ENCODE peak calls at places on chromosome 17, in nine cellular contexts. A is adrenal gland, L is lower leg skin, B is breast epithelium, O is gastrocnemius medialis, E is spleen, Y is ovary, J is upper lobe of left lung, X is suprapubic skin. I is an unnamed sample.

GRCh38 chr17:9676742-9677387 is 31.5 kb downstream of the USP43 start:
- DNase-seq in J (no peak), O (no peak), X (no peak), E (no peak), L (no peak), B (no peak), Y (no peak), A (no peak), I (no peak)

GRCh38 chr17:15920758-15921239 is 24.1 kb upstream of the ADORA2B start:
- DNase-seq in J (no peak), O (no peak), A (no peak), E (no peak), B (peak; percentile 41), L (peak; percentile 81), Y (no peak), X (no peak), I (peak; percentile 51)

GRCh38 chr17:32461853-32462617 is 17.7 kb downstream of the PSMD11 start:
- DNase-seq in J (no peak), A (peak; percentile 76), L (no peak), Y (peak; percentile 56), O (no peak), E (no peak), X (no peak), B (no peak), I (no peak)

GRCh38 chr17:32519769-32520701 is 33.2 kb downstream of the CDK5R1 start:
- DNase-seq in A (no peak), X (no peak), Y (no peak), E (peak; percentile 87), O (no peak), J (peak; percentile 54), B (no peak), L (no peak), I (no peak)

GRCh38 chr17:50928662-50929061 is 62.5 kb upstream of the TOB1 start:
- DNase-seq in Y (no peak), L (no peak), J (no peak), E (no peak), A (no peak), X (no peak), O (no peak), B (no peak), I (no peak)

GRCh38 chr17:42428141-42428944 is 5.3 kb upstream of the CAVIN1 start:
- DNase-seq in X (peak; percentile 75), J (no peak), B (no peak), E (no peak), A (peak; percentile 74), Y (no peak), O (no peak), L (no peak), I (peak; percentile 70)

GRCh38 chr17:72407336-72408121 is 286.7 kb downstream of the SOX9 start:
- DNase-seq in J (no peak), B (peak; percentile 92), X (peak; percentile 68), A (peak; percentile 72), E (no peak), O (no peak), Y (peak; percentile 54), L (no peak), I (peak; percentile 88)

GRCh38 chr17:8288336-8289102 is at the start of gene RANGRF:
- DNase-seq in X (peak; percentile 93), L (peak; percentile 98), A (peak; percentile 93), J (peak; percentile 96), B (peak; percentile 83), O (peak; percentile 81), Y (peak; percentile 94), E (peak; percentile 96), I (peak; percentile 86)

GRCh38 chr17:51819820-51820219 is 338.7 kb downstream of the CA10 start:
- DNase-seq in B (no peak), J (no peak), A (no peak), L (no peak), E (no peak), X (no peak), O (no peak), Y (no peak), I (no peak)

GRCh38 chr17:29622337-29623282 is at the start of gene CORO6:
- DNase-seq in B (no peak), O (peak; percentile 64), L (no peak), J (peak; percentile 92), E (peak; percentile 87), Y (peak; percentile 78), X (peak; percentile 70), A (peak; percentile 57), I (no peak)

GRCh38 chr17:69560987-69561441 is 146.5 kb downstream of the MAP2K6 start:
- DNase-seq in Y (no peak), O (peak; percentile 65), J (no peak), X (no peak), L (no peak), A (no peak), B (no peak), E (no peak), I (no peak)

GRCh38 chr17:36863131-36863530 is 74.1 kb upstream of the LHX1 start:
- DNase-seq in Y (no peak), E (no peak), A (no peak), J (no peak), L (no peak), B (no peak), O (no peak), X (no peak), I (no peak)

GRCh38 chr17:6166492-6167179 is 96.5 kb downstream of the WSCD1 start:
- DNase-seq in E (no peak), B (no peak), Y (no peak), X (no peak), O (no peak), J (no peak), A (no peak), L (peak; percentile 29), I (no peak)

GRCh38 chr17:56593073-56593740 is at the start of gene NOG:
- DNase-seq in L (peak; percentile 88), E (peak; percentile 78), J (peak; percentile 89), X (no peak), Y (peak; percentile 51), B (no peak), A (no peak), O (peak; percentile 54), I (peak; percentile 29)

GRCh38 chr17:77352996-77353395 is 212.2 kb downstream of the SEC14L1 start:
- DNase-seq in B (no peak), A (peak; percentile 16), O (no peak), E (no peak), Y (no peak), J (no peak), X (no peak), L (peak; percentile 40), I (no peak)

GRCh38 chr17:78266231-78266631 is 34.8 kb downstream of the TMEM235 start:
- DNase-seq in A (no peak), X (no peak), Y (no peak), O (no peak), L (no peak), B (no peak), J (no peak), E (no peak), I (no peak)

GRCh38 chr17:62572488-62573469 is 54.7 kb upstream of the MRC2 start:
- DNase-seq in L (no peak), X (no peak), Y (no peak), A (no peak), B (no peak), J (no peak), O (no peak), E (no peak), I (no peak)

GRCh38 chr17:74542166-74542565 is 3.7 kb downstream of the CD300C start:
- DNase-seq in O (no peak), J (no peak), B (no peak), E (no peak), Y (no peak), L (no peak), A (no peak), X (no peak), I (no peak)

GRCh38 chr17:17420035-17420434 is 56.8 kb upstream of the MED9 start:
- DNase-seq in Y (no peak), E (no peak), O (peak; percentile 38), X (peak; percentile 81), J (no peak), B (no peak), L (peak; percentile 92), A (peak; percentile 65), I (no peak)

GRCh38 chr17:17417718-17418151 is 59.1 kb upstream of the MED9 start:
- DNase-seq in L (no peak), X (no peak), E (no peak), O (no peak), J (no peak), Y (no peak), A (no peak), B (no peak), I (no peak)

GRCh38 chr17:17419166-17419565 is 57.6 kb upstream of the MED9 start:
- DNase-seq in Y (no peak), B (no peak), J (no peak), E (no peak), L (peak; percentile 53), O (no peak), X (peak; percentile 46), A (no peak), I (no peak)

GRCh38 chr17:17420561-17421269 is 56.1 kb upstream of the MED9 start:
- DNase-seq in J (no peak), B (no peak), Y (no peak), A (peak; percentile 60), L (peak; percentile 97), E (no peak), O (peak; percentile 83), X (peak; percentile 95), I (no peak)

DNA sequence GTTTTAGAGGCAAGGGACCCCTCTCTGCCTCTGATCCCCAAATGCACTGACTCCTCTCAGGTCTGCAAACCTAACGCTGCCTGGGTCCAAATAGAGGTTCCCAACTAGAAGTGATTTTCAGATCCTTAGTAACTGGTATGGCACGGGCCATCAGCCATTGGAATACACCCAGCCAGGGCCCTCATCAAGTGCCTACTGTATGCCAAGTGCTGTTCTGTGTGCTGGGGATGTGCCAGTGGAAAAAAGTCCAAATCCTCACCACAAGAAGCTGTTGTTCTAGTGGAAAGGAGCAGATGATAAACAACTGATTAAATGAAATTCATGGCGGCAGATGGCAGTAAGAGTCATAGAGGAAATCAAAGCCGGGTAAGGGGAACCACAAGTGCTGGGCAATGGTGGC is 57.2 kb upstream of the MED9 start:
- DNase-seq in B (no peak), E (no peak), J (no peak), O (no peak), X (peak; percentile 60), A (no peak), Y (no peak), L (peak; percentile 83), I (no peak)
- TF ChIP-seq CTCF in B (no peak), E (no peak), J (no peak), O (no peak), X (no peak), A (no peak), Y (no peak), L (no peak), I (no peak)

GRCh38 chr17:66441012-66441703 is 138.7 kb downstream of the PRKCA start:
- DNase-seq in J (no peak), A (no peak), Y (no peak), O (no peak), L (no peak), B (no peak), E (no peak), X (no peak), I (no peak)
- H3K4me3 ChIP-seq in J (peak overlapping the region; percentile 28), A (no peak overlapping the region), Y (no peak overlapping the region), O (no peak overlapping the region), L (no peak overlapping the region), B (no peak overlapping the region), E (no peak overlapping the region), X (peak overlapping the region; percentile 0), I (no peak overlapping the region)

GRCh38 chr17:48960834-48961515 is 7.4 kb downstream of the GIP start:
- DNase-seq in X (no peak), J (no peak), Y (no peak), L (no peak), A (no peak), B (no peak), O (no peak), E (no peak), I (no peak)
- TF ChIP-seq POLR2A in X (no peak), J (no peak), Y (no peak), L (no peak), A (no peak), B (no peak), O (no peak), E (no peak), I (no peak)

GRCh38 chr17:47717261-47717697 is 15.8 kb upstream of the TBX21 start:
- DNase-seq in B (no peak), E (peak; percentile 72), A (no peak), X (no peak), Y (no peak), L (no peak), J (no peak), O (no peak), I (no peak)
- TF ChIP-seq CTCF in B (no peak), E (peak; percentile 65), A (no peak), X (no peak), Y (no peak), L (no peak), J (no peak), O (no peak), I (no peak)

I was measured in prostate gland.